ENCODE peak calls at places on chromosomes 7 and 10, in seven cellular contexts. One of them, this sample, is unnamed.
A peak's percentile ranks its signal among the peaks of the same experiment; 100 is the strongest.

GRCh38 chr10:338176-339037 is 203.2 kb downstream of the ZMYND11 start:
- DNase-seq in HTR-8/SVneo: no peak
- DNase-seq in uterus: no peak
- DNase-seq in fibroblast of the aortic adventitia: peak; percentile 78
- DNase-seq in GM13977: no peak
- DNase-seq in NCI-H1048: no peak
- DNase-seq in stimulated activated CD4-positive, alpha-beta T cell treated with anti-CD3 and anti-CD28 coated beads, Interleukin-12 subunit alpha, Interleukin-12 subunit beta, amount 100 ng/mL, for 48 hours: no peak
- DNase-seq in this sample: peak; percentile 75

GRCh38 chr7:90958669-90959068 is 305.6 kb upstream of the FZD1 start:
- DNase-seq in HTR-8/SVneo: no peak
- DNase-seq in uterus: no peak
- DNase-seq in fibroblast of the aortic adventitia: peak; percentile 82
- DNase-seq in GM13977: no peak
- DNase-seq in NCI-H1048: no peak
- DNase-seq in stimulated activated CD4-positive, alpha-beta T cell treated with anti-CD3 and anti-CD28 coated beads, Interleukin-12 subunit alpha, Interleukin-12 subunit beta, amount 100 ng/mL, for 48 hours: no peak
- DNase-seq in this sample: peak; percentile 80

GRCh38 chr7:55469271-55469681 is 103.0 kb downstream of the VOPP1 start:
- DNase-seq in HTR-8/SVneo: no peak
- DNase-seq in uterus: no peak
- DNase-seq in fibroblast of the aortic adventitia: no peak
- DNase-seq in GM13977: no peak
- DNase-seq in NCI-H1048: no peak
- DNase-seq in stimulated activated CD4-positive, alpha-beta T cell treated with anti-CD3 and anti-CD28 coated beads, Interleukin-12 subunit alpha, Interleukin-12 subunit beta, amount 100 ng/mL, for 48 hours: no peak
- DNase-seq in this sample: no peak

GRCh38 chr7:28573059-28573553 is 160.8 kb downstream of the CREB5 start:
- DNase-seq in HTR-8/SVneo: no peak
- DNase-seq in uterus: peak; percentile 23
- DNase-seq in fibroblast of the aortic adventitia: peak; percentile 62
- DNase-seq in GM13977: no peak
- DNase-seq in NCI-H1048: peak; percentile 50
- DNase-seq in stimulated activated CD4-positive, alpha-beta T cell treated with anti-CD3 and anti-CD28 coated beads, Interleukin-12 subunit alpha, Interleukin-12 subunit beta, amount 100 ng/mL, for 48 hours: no peak
- DNase-seq in this sample: no peak

GRCh38 chr7:156942708-156943090 is 6.8 kb upstream of the NOM1 start:
- DNase-seq in HTR-8/SVneo: no peak
- DNase-seq in uterus: no peak
- DNase-seq in fibroblast of the aortic adventitia: no peak
- DNase-seq in GM13977: peak; percentile 55
- DNase-seq in NCI-H1048: no peak
- DNase-seq in stimulated activated CD4-positive, alpha-beta T cell treated with anti-CD3 and anti-CD28 coated beads, Interleukin-12 subunit alpha, Interleukin-12 subunit beta, amount 100 ng/mL, for 48 hours: no peak
- DNase-seq in this sample: no peak

GRCh38 chr10:86931872-86932271 is 25.5 kb downstream of the MMRN2 start:
- DNase-seq in HTR-8/SVneo: no peak
- DNase-seq in uterus: no peak
- DNase-seq in fibroblast of the aortic adventitia: peak; percentile 41
- DNase-seq in GM13977: no peak
- DNase-seq in NCI-H1048: no peak
- DNase-seq in stimulated activated CD4-positive, alpha-beta T cell treated with anti-CD3 and anti-CD28 coated beads, Interleukin-12 subunit alpha, Interleukin-12 subunit beta, amount 100 ng/mL, for 48 hours: no peak
- DNase-seq in this sample: peak; percentile 92

GRCh38 chr10:112811741-112812551 is 138.1 kb upstream of the TCF7L2 start:
- DNase-seq in HTR-8/SVneo: peak; percentile 66
- DNase-seq in uterus: peak; percentile 29
- DNase-seq in fibroblast of the aortic adventitia: peak; percentile 95
- DNase-seq in GM13977: no peak
- DNase-seq in NCI-H1048: peak; percentile 74
- DNase-seq in stimulated activated CD4-positive, alpha-beta T cell treated with anti-CD3 and anti-CD28 coated beads, Interleukin-12 subunit alpha, Interleukin-12 subunit beta, amount 100 ng/mL, for 48 hours: no peak
- DNase-seq in this sample: peak; percentile 96

GRCh38 chr7:55247466-55247865 is 117.7 kb upstream of the LANCL2 start:
- DNase-seq in HTR-8/SVneo: peak; percentile 18
- DNase-seq in uterus: no peak
- DNase-seq in fibroblast of the aortic adventitia: peak; percentile 79
- DNase-seq in GM13977: no peak
- DNase-seq in NCI-H1048: no peak
- DNase-seq in stimulated activated CD4-positive, alpha-beta T cell treated with anti-CD3 and anti-CD28 coated beads, Interleukin-12 subunit alpha, Interleukin-12 subunit beta, amount 100 ng/mL, for 48 hours: no peak
- DNase-seq in this sample: no peak

GRCh38 chr7:94296886-94297285 is 97.8 kb upstream of the COL1A2 start:
- DNase-seq in HTR-8/SVneo: no peak
- DNase-seq in uterus: no peak
- DNase-seq in fibroblast of the aortic adventitia: no peak
- DNase-seq in GM13977: no peak
- DNase-seq in NCI-H1048: no peak
- DNase-seq in stimulated activated CD4-positive, alpha-beta T cell treated with anti-CD3 and anti-CD28 coated beads, Interleukin-12 subunit alpha, Interleukin-12 subunit beta, amount 100 ng/mL, for 48 hours: no peak
- DNase-seq in this sample: peak; percentile 46

GRCh38 chr7:28081016-28081415 is 99.6 kb downstream of the JAZF1 start:
- DNase-seq in HTR-8/SVneo: no peak
- DNase-seq in uterus: no peak
- DNase-seq in fibroblast of the aortic adventitia: no peak
- DNase-seq in GM13977: no peak
- DNase-seq in NCI-H1048: no peak
- DNase-seq in stimulated activated CD4-positive, alpha-beta T cell treated with anti-CD3 and anti-CD28 coated beads, Interleukin-12 subunit alpha, Interleukin-12 subunit beta, amount 100 ng/mL, for 48 hours: no peak
- DNase-seq in this sample: no peak

GRCh38 chr10:32445036-32445435 is 904 bp upstream of the CCDC7 start:
- DNase-seq in HTR-8/SVneo: no peak
- DNase-seq in uterus: no peak
- DNase-seq in fibroblast of the aortic adventitia: peak; percentile 5
- DNase-seq in GM13977: no peak
- DNase-seq in NCI-H1048: no peak
- DNase-seq in stimulated activated CD4-positive, alpha-beta T cell treated with anti-CD3 and anti-CD28 coated beads, Interleukin-12 subunit alpha, Interleukin-12 subunit beta, amount 100 ng/mL, for 48 hours: no peak
- DNase-seq in this sample: no peak

GRCh38 chr10:70265032-70265689 is 18.6 kb downstream of the NPFFR1 start:
- DNase-seq in HTR-8/SVneo: peak; percentile 36
- DNase-seq in uterus: no peak
- DNase-seq in fibroblast of the aortic adventitia: no peak
- DNase-seq in GM13977: peak; percentile 69
- DNase-seq in NCI-H1048: no peak
- DNase-seq in stimulated activated CD4-positive, alpha-beta T cell treated with anti-CD3 and anti-CD28 coated beads, Interleukin-12 subunit alpha, Interleukin-12 subunit beta, amount 100 ng/mL, for 48 hours: no peak
- DNase-seq in this sample: no peak

GRCh38 chr7:70040971-70041766 is 442.9 kb downstream of the AUTS2 start:
- DNase-seq in HTR-8/SVneo: no peak
- DNase-seq in uterus: no peak
- DNase-seq in fibroblast of the aortic adventitia: peak; percentile 54
- DNase-seq in GM13977: no peak
- DNase-seq in NCI-H1048: no peak
- DNase-seq in stimulated activated CD4-positive, alpha-beta T cell treated with anti-CD3 and anti-CD28 coated beads, Interleukin-12 subunit alpha, Interleukin-12 subunit beta, amount 100 ng/mL, for 48 hours: no peak
- DNase-seq in this sample: peak; percentile 27

GRCh38 chr7:87223666-87224065 is 4.1 kb upstream of the TMEM243 start:
- DNase-seq in HTR-8/SVneo: no peak
- DNase-seq in uterus: no peak
- DNase-seq in fibroblast of the aortic adventitia: no peak
- DNase-seq in GM13977: no peak
- DNase-seq in NCI-H1048: no peak
- DNase-seq in stimulated activated CD4-positive, alpha-beta T cell treated with anti-CD3 and anti-CD28 coated beads, Interleukin-12 subunit alpha, Interleukin-12 subunit beta, amount 100 ng/mL, for 48 hours: no peak
- DNase-seq in this sample: no peak

GRCh38 chr10:96833220-96834001 is 1.3 kb downstream of the LCOR start:
- DNase-seq in HTR-8/SVneo: no peak
- DNase-seq in uterus: peak; percentile 25
- DNase-seq in fibroblast of the aortic adventitia: peak; percentile 27
- DNase-seq in GM13977: peak; percentile 34
- DNase-seq in NCI-H1048: peak; percentile 81
- DNase-seq in stimulated activated CD4-positive, alpha-beta T cell treated with anti-CD3 and anti-CD28 coated beads, Interleukin-12 subunit alpha, Interleukin-12 subunit beta, amount 100 ng/mL, for 48 hours: no peak
- DNase-seq in this sample: no peak

GRCh38 chr10:118373786-118374185 is 31.7 kb upstream of the FAM204A start:
- DNase-seq in HTR-8/SVneo: peak; percentile 28
- DNase-seq in uterus: no peak
- DNase-seq in fibroblast of the aortic adventitia: peak; percentile 45
- DNase-seq in GM13977: no peak
- DNase-seq in NCI-H1048: no peak
- DNase-seq in stimulated activated CD4-positive, alpha-beta T cell treated with anti-CD3 and anti-CD28 coated beads, Interleukin-12 subunit alpha, Interleukin-12 subunit beta, amount 100 ng/mL, for 48 hours: no peak
- DNase-seq in this sample: peak; percentile 12

GRCh38 chr10:109205929-109206585 is 717.3 kb downstream of the XPNPEP1 start:
- DNase-seq in HTR-8/SVneo: peak; percentile 59
- DNase-seq in uterus: no peak
- DNase-seq in fibroblast of the aortic adventitia: peak; percentile 95
- DNase-seq in GM13977: no peak
- DNase-seq in NCI-H1048: no peak
- DNase-seq in stimulated activated CD4-positive, alpha-beta T cell treated with anti-CD3 and anti-CD28 coated beads, Interleukin-12 subunit alpha, Interleukin-12 subunit beta, amount 100 ng/mL, for 48 hours: no peak
- DNase-seq in this sample: no peak

GRCh38 chr7:43535810-43536585 is 46.9 kb upstream of the STK17A start:
- DNase-seq in HTR-8/SVneo: peak; percentile 76
- DNase-seq in uterus: no peak
- DNase-seq in fibroblast of the aortic adventitia: peak; percentile 92
- DNase-seq in GM13977: no peak
- DNase-seq in NCI-H1048: no peak
- DNase-seq in stimulated activated CD4-positive, alpha-beta T cell treated with anti-CD3 and anti-CD28 coated beads, Interleukin-12 subunit alpha, Interleukin-12 subunit beta, amount 100 ng/mL, for 48 hours: no peak
- DNase-seq in this sample: peak; percentile 87

GRCh38 chr7:108247646-108248045 is 117.5 kb upstream of the LAMB4 start:
- DNase-seq in HTR-8/SVneo: no peak
- DNase-seq in uterus: no peak
- DNase-seq in fibroblast of the aortic adventitia: peak; percentile 56
- DNase-seq in GM13977: no peak
- DNase-seq in NCI-H1048: no peak
- DNase-seq in stimulated activated CD4-positive, alpha-beta T cell treated with anti-CD3 and anti-CD28 coated beads, Interleukin-12 subunit alpha, Interleukin-12 subunit beta, amount 100 ng/mL, for 48 hours: no peak
- DNase-seq in this sample: no peak